ENCODE peak calls at places on chromosome 22, in eight cellular contexts. W is CD4-positive, alpha-beta T cell; Q is A549; K is H9; N is fibroblast of lung; Z is HCT116; R is mesothelial cell of epicardium; F is psoas muscle. P is an unnamed sample.

GRCh38 chr22:19797086-19797485 is 36.5 kb downstream of the TBX1 start:
- DNase-seq in W (no peak), F (peak), N (no peak), K (no peak), Q (no peak), Z (no peak), R (no peak), P (no peak)

GRCh38 chr22:44221710-44222475 is 41.2 kb downstream of the PARVG start:
- DNase-seq in Q (no peak), W (no peak), Z (no peak), N (no peak), R (no peak), F (no peak), K (no peak), P (no peak)

GRCh38 chr22:30216710-30217109 is 29.8 kb downstream of the LIF start:
- DNase-seq in N (no peak), R (no peak), W (no peak), K (no peak), F (no peak), Z (no peak), Q (no peak), P (no peak)

GRCh38 chr22:50678651-50679521 is 6.3 kb downstream of the SHANK3 start:
- DNase-seq in K (no peak), W (peak), Q (no peak), Z (no peak), R (no peak), N (no peak), F (no peak), P (no peak)

GRCh38 chr22:28801845-28802594 is 1.7 kb upstream of the XBP1 start:
- DNase-seq in F (no peak), Q (no peak), W (no peak), R (no peak), Z (no peak), K (no peak), N (no peak), P (no peak)

GRCh38 chr22:29520851-29521250 is 32.7 kb downstream of the THOC5 start:
- DNase-seq in N (peak), F (no peak), W (no peak), R (no peak), Z (no peak), Q (no peak), K (no peak), P (no peak)

GRCh38 chr22:49827853-49828598 is at the start of gene BRD1:
- DNase-seq in Z (no peak), F (peak), Q (no peak), N (peak), R (no peak), W (peak), K (peak), P (no peak)

GRCh38 chr22:19872779-19873137 is 18.1 kb upstream of the GNB1L start:
- DNase-seq in Q (no peak), K (peak), F (peak), R (no peak), Z (no peak), W (peak), N (no peak), P (no peak)

GRCh38 chr22:50439314-50440250 is 35.3 kb downstream of the SBF1 start:
- DNase-seq in W (no peak), F (peak), Q (no peak), N (no peak), R (no peak), Z (no peak), K (no peak), P (no peak)

GRCh38 chr22:32684148-32684821 is 117.2 kb upstream of the TIMP3 start:
- DNase-seq in N (no peak), W (no peak), Q (no peak), R (no peak), Z (no peak), F (no peak), K (no peak), P (no peak)

GRCh38 chr22:24836282-24836681 is 30.3 kb downstream of the SGSM1 start:
- DNase-seq in F (no peak), N (peak), Z (no peak), W (no peak), Q (no peak), R (no peak), K (no peak), P (no peak)

GRCh38 chr22:24830205-24830979 is 24.4 kb downstream of the SGSM1 start:
- DNase-seq in W (no peak), K (no peak), F (no peak), Q (no peak), Z (no peak), N (no peak), R (no peak), P (no peak)

GRCh38 chr22:24831678-24832077 is 25.7 kb downstream of the SGSM1 start:
- DNase-seq in K (no peak), Z (no peak), Q (no peak), R (no peak), F (no peak), N (no peak), W (no peak), P (no peak)

GRCh38 chr22:24833881-24834495 is 28.0 kb downstream of the SGSM1 start:
- DNase-seq in Z (no peak), N (no peak), W (no peak), F (no peak), R (no peak), Q (no peak), K (no peak), P (no peak)

DNA sequence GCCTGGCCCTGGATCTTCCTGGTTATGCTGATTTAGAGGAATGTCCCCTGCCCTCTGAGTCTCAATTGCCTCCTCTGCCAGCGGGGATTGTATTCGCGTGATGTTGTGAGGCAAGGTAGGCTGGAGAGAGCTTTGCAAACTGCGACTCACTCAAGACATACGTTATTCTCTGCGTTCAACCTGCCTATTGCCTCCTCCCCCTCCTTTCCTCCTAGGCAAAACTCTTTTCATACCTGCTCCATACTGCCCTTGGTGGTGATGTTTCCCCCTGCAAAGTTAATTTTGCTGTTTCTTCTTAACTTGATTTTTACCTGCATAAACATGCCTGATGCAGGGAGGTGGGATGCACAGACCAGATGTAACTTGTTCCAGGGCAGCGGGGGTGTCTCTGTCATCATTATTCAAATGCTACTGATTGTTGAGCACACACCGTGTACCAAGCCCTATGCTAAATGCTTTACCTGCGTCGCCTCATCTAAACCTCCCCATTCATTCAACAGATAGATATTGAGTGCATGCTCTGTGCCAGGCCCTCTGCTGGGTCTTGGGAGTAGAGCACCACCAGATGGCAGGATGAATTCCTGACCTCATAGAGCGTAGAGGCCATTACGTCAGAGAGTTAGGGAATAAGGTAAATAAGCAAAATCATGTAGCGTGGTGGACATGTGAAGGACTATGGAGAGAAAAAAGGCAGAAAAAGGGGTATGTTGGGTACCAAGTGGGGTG is 29.0 kb downstream of the SGSM1 start:
- DNase-seq in W (no peak), Q (no peak), N (peak), R (no peak), Z (peak), K (peak), F (no peak), P (no peak)
- TF ChIP-seq CTCF in W (no peak), Q (peak), N (peak), R (peak), Z (peak), K (peak), F (no peak), P (peak)

GRCh38 chr22:37752189-37753061 is 55.3 kb upstream of the GCAT start:
- DNase-seq in Z (peak), N (peak), W (no peak), F (peak), Q (peak), R (peak), K (no peak), P (no peak)
- TF ChIP-seq CTCF in Z (no peak), N (peak), W (no peak), F (peak), Q (no peak), R (no peak), K (no peak), P (no peak)

GRCh38 chr22:21651521-21652009 is 9.5 kb downstream of the SDF2L1 start:
- DNase-seq in Q (no peak), K (peak), W (no peak), F (no peak), R (no peak), N (no peak), Z (no peak), P (no peak)

GRCh38 chr22:21650823-21651520 is 8.9 kb downstream of the SDF2L1 start:
- DNase-seq in Z (no peak), K (no peak), N (no peak), Q (no peak), F (no peak), R (no peak), W (no peak), P (no peak)

GRCh38 chr22:21650280-21650679 is 8.2 kb downstream of the SDF2L1 start:
- DNase-seq in K (no peak), W (no peak), Z (no peak), R (no peak), Q (no peak), F (no peak), N (no peak), P (no peak)

GRCh38 chr22:21652010-21652546 is 10.0 kb downstream of the SDF2L1 start:
- DNase-seq in K (peak), W (peak), Q (peak), F (peak), Z (peak), N (peak), R (peak), P (peak)

GRCh38 chr22:21652547-21653545 is 10.7 kb downstream of the SDF2L1 start:
- DNase-seq in K (no peak), Z (no peak), W (no peak), R (no peak), F (no peak), N (no peak), Q (no peak), P (no peak)
- TF ChIP-seq CTCF in K (peak), Z (no peak), W (no peak), R (no peak), F (no peak), N (no peak), Q (no peak), P (no peak)

DNA sequence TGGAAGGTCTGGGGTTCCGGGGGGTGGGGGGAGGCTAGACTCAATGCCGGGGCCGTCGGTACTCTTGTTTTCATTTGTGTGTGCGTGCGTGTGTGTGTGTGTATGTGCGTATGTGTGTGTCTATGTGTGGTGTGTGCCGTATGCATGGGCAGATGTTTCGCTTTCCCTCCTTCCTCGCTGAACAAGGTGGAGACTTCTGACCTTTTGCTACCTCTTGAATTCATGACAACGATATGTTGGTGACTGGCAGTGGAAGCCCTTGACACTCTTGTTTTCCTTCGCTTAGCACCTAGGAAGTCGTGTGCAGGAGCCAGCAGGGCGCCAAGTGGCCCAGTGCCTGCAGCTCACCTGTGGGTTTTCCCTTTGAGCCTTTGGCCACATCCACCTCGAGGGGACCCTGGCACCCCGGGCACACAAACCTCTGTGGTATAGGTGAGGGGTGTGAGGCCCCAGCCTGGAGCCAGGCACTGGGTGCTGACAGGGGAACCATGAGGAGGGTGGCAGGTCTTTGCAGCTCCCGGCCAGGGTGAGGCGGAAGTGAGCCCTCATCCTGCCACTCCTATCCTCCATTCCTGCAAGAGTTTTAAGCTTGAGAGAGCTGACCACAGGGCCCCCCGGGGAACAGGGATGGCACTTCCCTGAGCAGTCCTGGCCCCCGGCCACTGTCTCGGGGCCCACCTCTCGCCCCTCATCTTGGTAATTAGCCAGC is 19.3 kb upstream of the TMEM191C start:
- DNase-seq in W (no peak), Q (no peak), K (peak), N (no peak), Z (no peak), R (no peak), F (peak), P (no peak)
- TF ChIP-seq CTCF in W (no peak), Q (no peak), K (peak), N (peak), Z (no peak), R (no peak), F (no peak), P (peak)

GRCh38 chr22:35838849-35839646 is 121.4 kb downstream of the APOL5 start:
- DNase-seq in Q (no peak), F (no peak), R (no peak), K (no peak), Z (peak), N (peak), W (no peak), P (no peak)
- TF ChIP-seq CTCF in Q (peak), F (peak), R (no peak), K (peak), Z (peak), N (peak), W (no peak), P (peak)

GRCh38 chr22:39997421-39997820 is 2.7 kb downstream of the FAM83F start:
- DNase-seq in Z (no peak), K (no peak), N (no peak), W (no peak), F (no peak), Q (no peak), R (no peak), P (no peak)
- TF ChIP-seq CTCF in Z (no peak), K (no peak), N (no peak), W (no peak), F (no peak), Q (no peak), R (no peak), P (no peak)

GRCh38 chr22:41885576-41885975 is 29.3 kb downstream of the SHISA8 start:
- DNase-seq in Z (no peak), F (no peak), K (no peak), Q (no peak), R (no peak), W (no peak), N (no peak), P (no peak)
- TF ChIP-seq CTCF in Z (no peak), F (no peak), K (no peak), Q (no peak), R (no peak), W (no peak), N (no peak), P (no peak)

DNA sequence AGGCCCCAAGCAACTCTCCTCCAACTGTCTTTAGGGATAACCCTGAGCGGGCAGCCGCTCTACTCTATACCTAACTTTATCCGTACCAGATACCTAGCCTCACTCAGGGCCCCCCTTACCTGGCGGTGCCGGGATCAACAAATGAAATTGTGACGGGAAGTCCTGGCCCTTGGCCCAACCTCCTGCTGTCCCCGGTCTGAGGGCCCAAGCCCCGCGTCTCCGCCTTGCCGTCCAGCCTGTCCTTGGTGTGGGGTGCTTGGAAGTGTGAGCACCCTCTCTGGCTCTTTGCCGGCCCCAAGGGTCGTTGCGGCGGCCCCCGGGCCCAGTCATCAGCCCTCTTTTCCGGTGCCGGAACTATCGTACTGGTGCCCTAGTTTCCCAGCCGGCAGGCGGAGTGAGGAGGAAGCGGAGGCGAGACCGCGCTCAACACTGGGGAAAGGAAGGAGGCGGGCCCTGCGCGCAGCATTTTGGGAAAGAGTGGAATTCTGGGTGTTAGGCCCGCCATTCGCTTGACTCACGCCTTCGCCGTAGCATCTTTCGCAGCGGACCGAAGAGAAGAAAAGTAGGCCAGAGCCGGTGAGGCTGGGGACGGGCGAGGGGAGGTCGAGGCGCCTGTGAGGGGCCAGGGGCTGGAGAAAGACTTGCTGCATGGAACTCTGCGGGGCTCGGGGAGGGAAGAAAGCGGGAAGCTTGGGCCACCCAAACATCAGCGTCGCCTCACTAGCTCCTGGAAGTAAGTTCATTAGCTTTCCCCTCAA is at the start of gene SNRPD3:
- DNase-seq in K (peak), W (peak), Z (peak), Q (peak), R (peak), F (peak), N (peak), P (peak)
- TF ChIP-seq CTCF in K (no peak), W (no peak), Z (no peak), Q (no peak), R (no peak), F (peak), N (no peak), P (no peak)

GRCh38 chr22:45462034-45462655 is 40.5 kb upstream of the FBLN1 start:
- DNase-seq in K (peak), W (no peak), F (peak), N (no peak), Z (no peak), Q (no peak), R (no peak), P (no peak)
- TF ChIP-seq CTCF in K (peak), W (no peak), F (no peak), N (no peak), Z (no peak), Q (no peak), R (no peak), P (no peak)